ENCODE peak calls at places on chromosomes 1 and 21, in seven cellular contexts. K is mesothelial cell of epicardium, P is dorsolateral prefrontal cortex, F is keratinocyte, L is thoracic aorta, Z is PC-3, W is foreskin fibroblast. Y is an unnamed sample.

GRCh38 chr21:26422138-26422537 is 150.9 kb downstream of the CYYR1 start:
- DNase-seq in L (no peak), K (no peak), W (no peak), F (no peak), Z (no peak), P (no peak), Y (no peak)

GRCh38 chr1:67618285-67619018 is 66.5 kb upstream of the GADD45A start:
- DNase-seq in W (peak), K (no peak), F (no peak), P (no peak), L (peak), Z (peak), Y (peak)

GRCh38 chr1:221328371-221328770 is 413.5 kb downstream of the DUSP10 start:
- DNase-seq in L (no peak), F (no peak), P (no peak), K (no peak), W (no peak), Z (no peak), Y (no peak)

GRCh38 chr1:223230161-223230881 is 87.3 kb upstream of the TLR5 start:
- DNase-seq in K (no peak), P (no peak), W (peak), F (peak), Z (peak), L (no peak), Y (peak)

GRCh38 chr1:60564856-60565445 is 491.4 kb upstream of the C1orf87 start:
- DNase-seq in L (no peak), Z (no peak), P (no peak), K (no peak), F (no peak), W (no peak), Y (peak)

GRCh38 chr1:207999274-207999915 is 88.5 kb upstream of the CD34 start:
- DNase-seq in L (no peak), Z (no peak), P (no peak), K (no peak), W (no peak), F (no peak), Y (no peak)

GRCh38 chr1:193311226-193311948 is 125.0 kb upstream of the B3GALT2 start:
- DNase-seq in W (no peak), P (no peak), K (no peak), L (no peak), Z (no peak), F (no peak), Y (no peak)

GRCh38 chr1:159071970-159072582 is 4.5 kb downstream of the AIM2 start:
- DNase-seq in K (no peak), P (no peak), Z (peak), F (peak), L (no peak), W (peak), Y (peak)

GRCh38 chr1:18256318-18257235 is 149.0 kb downstream of the IGSF21 start:
- DNase-seq in F (no peak), Z (peak), L (no peak), W (no peak), K (peak), P (no peak), Y (peak)

GRCh38 chr1:54009406-54009805 is 8.6 kb downstream of the LDLRAD1 start:
- DNase-seq in K (no peak), P (no peak), F (no peak), Z (no peak), W (no peak), L (no peak), Y (no peak)

GRCh38 chr1:67439277-67440029 is 9.3 kb upstream of the SERBP1 start:
- DNase-seq in F (no peak), Z (no peak), P (no peak), W (no peak), K (no peak), L (no peak), Y (no peak)

GRCh38 chr1:221431068-221431651 is 310.7 kb downstream of the DUSP10 start:
- DNase-seq in W (peak), L (no peak), Z (no peak), P (no peak), F (no peak), K (no peak), Y (peak)

GRCh38 chr1:43705982-43706597 is 1.2 kb upstream of the ST3GAL3 start:
- DNase-seq in W (no peak), F (no peak), L (no peak), P (no peak), Z (no peak), K (no peak), Y (peak)

GRCh38 chr1:35881850-35882273 is 1.1 kb upstream of the AGO1 start:
- DNase-seq in L (no peak), K (no peak), W (no peak), F (no peak), Z (no peak), P (no peak), Y (no peak)

GRCh38 chr1:183218981-183219621 is 33.0 kb downstream of the LAMC2 start:
- DNase-seq in Z (no peak), P (no peak), W (no peak), K (peak), F (no peak), L (no peak), Y (no peak)

DNA sequence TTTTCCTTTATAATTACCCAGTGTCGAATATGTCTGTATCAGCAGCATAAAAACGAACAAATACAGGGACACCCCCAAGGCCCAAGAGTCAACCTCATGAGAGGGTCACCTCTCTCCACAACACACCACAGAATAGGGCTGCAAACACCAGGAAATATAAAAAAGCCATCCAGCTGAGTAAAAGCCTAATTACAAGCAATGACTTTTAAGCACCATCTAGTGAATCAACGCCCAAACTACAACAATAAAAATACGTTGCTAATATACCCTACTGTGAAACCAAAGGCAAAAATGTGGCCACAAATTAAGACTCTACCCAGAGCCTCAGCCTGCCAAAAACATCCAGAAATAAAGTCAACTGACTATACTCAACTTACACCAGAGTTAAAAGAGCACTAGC is 817.9 kb upstream of the NEGR1 start:
- DNase-seq in F (no peak), W (no peak), P (no peak), Z (peak), L (no peak), K (no peak), Y (peak)
- TF ChIP-seq CTCF in F (no peak), W (no peak), P (no peak), Z (peak), L (no peak), K (no peak), Y (peak)

GRCh38 chr21:34859976-34860653 is 189.0 kb downstream of the RUNX1 start:
- DNase-seq in W (no peak), Z (no peak), L (no peak), K (no peak), F (no peak), P (no peak), Y (no peak)

GRCh38 chr21:34857122-34857713 is 188.4 kb downstream of the CLIC6 start:
- DNase-seq in Z (no peak), F (no peak), P (no peak), K (no peak), W (no peak), L (no peak), Y (no peak)

GRCh38 chr21:34858559-34858958 is 189.8 kb downstream of the CLIC6 start:
- DNase-seq in Z (no peak), W (no peak), K (no peak), F (no peak), L (no peak), P (no peak), Y (no peak)

GRCh38 chr21:34861302-34861701 is 187.8 kb downstream of the RUNX1 start:
- DNase-seq in L (no peak), Z (no peak), P (no peak), W (no peak), F (no peak), K (no peak), Y (no peak)

DNA sequence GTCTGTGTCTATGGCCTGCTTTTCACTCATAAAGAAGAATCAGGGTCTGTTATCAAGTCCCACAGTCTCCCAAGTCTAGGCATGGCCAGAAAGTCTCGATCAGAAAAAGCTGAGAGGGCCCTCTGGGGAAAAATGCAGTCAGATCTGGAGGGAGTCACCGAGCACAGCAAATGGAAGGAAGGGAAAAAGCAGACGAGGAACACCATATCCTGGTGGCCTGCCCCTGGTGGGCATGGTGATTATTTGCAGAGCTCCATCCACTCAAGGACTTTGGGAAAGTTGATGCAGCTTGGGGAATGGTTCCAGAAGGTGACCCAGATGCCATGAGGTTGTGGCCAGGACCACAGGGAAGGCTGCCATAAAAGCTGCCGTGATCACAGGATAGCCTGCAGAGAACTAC is 189.1 kb downstream of the CLIC6 start:
- DNase-seq in Z (no peak), L (no peak), P (no peak), K (no peak), W (no peak), F (no peak), Y (no peak)
- TF ChIP-seq CTCF in Z (peak), L (no peak), P (no peak), K (peak), W (peak), F (peak), Y (no peak)

GRCh38 chr21:38471766-38472165 is 26.5 kb downstream of the ERG start:
- DNase-seq in L (no peak), Z (no peak), W (no peak), K (no peak), P (no peak), F (no peak), Y (no peak)

GRCh38 chr21:38467369-38467768 is 30.9 kb downstream of the ERG start:
- DNase-seq in P (no peak), Z (no peak), W (no peak), K (no peak), L (no peak), F (no peak), Y (no peak)

GRCh38 chr21:38468989-38469388 is 29.3 kb downstream of the ERG start:
- DNase-seq in K (no peak), W (no peak), Z (peak), F (no peak), P (no peak), L (no peak), Y (peak)

GRCh38 chr21:38470762-38471161 is 27.5 kb downstream of the ERG start:
- DNase-seq in P (no peak), F (no peak), Z (peak), L (no peak), W (no peak), K (no peak), Y (peak)

GRCh38 chr21:38467911-38468310 is 30.4 kb downstream of the ERG start:
- DNase-seq in L (no peak), F (no peak), K (no peak), Z (no peak), P (no peak), W (no peak), Y (no peak)
- TF ChIP-seq CTCF in L (no peak), F (no peak), K (no peak), Z (no peak), P (no peak), W (no peak), Y (no peak)

GRCh38 chr1:10843697-10844096 is 47.3 kb upstream of the CASZ1 start:
- DNase-seq in K (no peak), P (no peak), W (no peak), L (no peak), Z (no peak), F (no peak), Y (no peak)
- TF ChIP-seq CTCF in K (no peak), P (no peak), W (no peak), L (no peak), Z (no peak), F (no peak), Y (no peak)

DNA sequence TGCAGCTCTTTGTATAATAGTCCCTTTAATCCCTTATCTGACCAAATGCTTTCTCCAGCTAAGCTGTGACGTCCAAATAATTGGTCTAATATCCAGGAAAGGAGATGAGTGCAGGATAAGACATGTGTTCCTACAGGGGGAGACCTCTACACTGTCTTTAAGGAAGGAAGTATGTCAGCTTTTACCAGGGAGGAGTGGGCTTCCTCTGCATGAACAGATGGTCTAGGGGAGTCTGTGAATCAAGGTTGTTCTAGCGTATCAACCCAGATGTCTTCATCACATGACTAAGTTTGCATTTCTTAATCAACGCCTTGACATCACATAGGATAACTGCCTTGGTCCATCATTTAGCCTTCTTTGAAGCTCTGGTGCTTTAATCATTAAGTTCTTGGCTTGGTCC is 528.2 kb downstream of the MRPL39 start:
- DNase-seq in W (no peak), L (no peak), K (no peak), F (no peak), Z (no peak), P (no peak), Y (no peak)
- TF ChIP-seq CTCF in W (no peak), L (no peak), K (no peak), F (no peak), Z (no peak), P (no peak), Y (no peak)

Y was measured in MCF 10A.